ENCODE peak calls at places on chromosomes 12 and 14, in four cellular contexts. F, Z, C and P are unnamed samples.

GRCh38 chr12:114882083-114882482 is 198.1 kb upstream of the TBX3 start:
- DNase-seq in F (no peak), Z (no peak), C (no peak), P (no peak)

GRCh38 chr12:123227581-123228258 is 5.2 kb downstream of the MPHOSPH9 start:
- DNase-seq in F (no peak), Z (no peak), C (no peak), P (no peak)

GRCh38 chr14:97894552-97894951 is 1097.4 kb downstream of the VRK1 start:
- DNase-seq in F (no peak), Z (no peak), C (no peak), P (no peak)

GRCh38 chr12:95674631-95675030 is 115.9 kb downstream of the NTN4 start:
- DNase-seq in F (peak), Z (no peak), C (no peak), P (no peak)

GRCh38 chr12:70443274-70443673 is 77.2 kb downstream of the KCNMB4 start:
- DNase-seq in F (peak), Z (no peak), C (no peak), P (no peak)

GRCh38 chr14:105939810-105940508 is 413.6 kb downstream of the TMEM121 start:
- DNase-seq in F (no peak), Z (no peak), C (no peak), P (no peak)

GRCh38 chr14:71659165-71659564 is 273.1 kb upstream of the RGS6 start:
- DNase-seq in F (peak), Z (no peak), C (no peak), P (peak)

GRCh38 chr12:113980537-113981337 is 14.6 kb upstream of the RBM19 start:
- DNase-seq in F (peak), Z (peak), C (no peak), P (peak)

GRCh38 chr14:104604461-104605449 is at the start of gene TMEM179:
- DNase-seq in F (peak), Z (peak), C (no peak), P (peak)

GRCh38 chr12:931591-931990 is 17.9 kb downstream of the RAD52 start:
- DNase-seq in F (no peak), Z (no peak), C (no peak), P (no peak)

GRCh38 chr12:938810-939209 is 10.7 kb downstream of the RAD52 start:
- DNase-seq in F (no peak), Z (no peak), C (no peak), P (no peak)

DNA sequence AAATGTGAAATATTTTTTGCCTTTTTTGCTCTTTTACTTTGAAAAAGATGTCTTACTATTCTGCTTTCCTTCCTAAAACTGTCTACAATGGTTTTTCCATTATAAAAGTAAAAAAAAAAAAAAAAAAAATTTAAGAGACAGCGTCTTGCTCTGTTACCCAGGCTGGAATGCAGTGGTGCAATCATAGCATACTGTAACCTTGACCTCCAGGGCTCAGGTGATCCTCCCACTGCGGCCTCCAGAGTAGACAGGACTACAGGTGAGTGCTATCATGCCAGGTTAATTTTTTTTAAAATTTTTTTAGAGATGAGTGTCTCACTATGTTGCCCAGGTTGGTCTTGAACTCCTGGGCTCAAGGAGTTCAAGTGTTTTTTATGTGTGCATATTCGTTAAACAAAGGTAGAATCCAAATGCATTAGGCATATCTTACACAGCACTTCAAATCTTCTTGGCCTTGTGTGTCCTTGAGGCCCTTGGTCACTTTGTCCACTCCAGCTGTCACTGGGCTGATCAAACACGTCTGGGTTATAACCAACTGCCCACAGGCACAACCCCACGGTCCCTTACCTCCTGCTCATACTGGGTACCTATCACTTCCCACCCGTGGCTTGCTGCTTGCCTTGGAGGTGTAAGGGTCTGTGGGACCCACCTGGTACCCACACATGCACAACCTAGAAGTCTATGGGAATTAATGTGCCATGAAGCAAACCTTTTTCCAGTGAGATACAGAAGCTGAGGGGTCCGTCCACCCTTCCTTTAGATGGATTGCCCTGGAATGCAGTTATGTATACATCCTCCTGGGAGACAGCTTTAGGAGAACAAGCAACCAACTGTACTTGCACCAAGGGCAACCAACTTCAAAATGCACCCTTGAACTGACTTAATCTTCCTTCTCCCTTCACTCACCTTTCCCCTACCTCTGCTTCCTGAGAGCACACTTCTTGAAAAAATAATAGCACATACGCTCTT is 12.8 kb downstream of the RAD52 start:
- DNase-seq in F (no peak), Z (no peak), C (no peak), P (no peak)
- TF ChIP-seq FOS in F (no peak), Z (no peak), C (no peak), P (no peak)

DNA sequence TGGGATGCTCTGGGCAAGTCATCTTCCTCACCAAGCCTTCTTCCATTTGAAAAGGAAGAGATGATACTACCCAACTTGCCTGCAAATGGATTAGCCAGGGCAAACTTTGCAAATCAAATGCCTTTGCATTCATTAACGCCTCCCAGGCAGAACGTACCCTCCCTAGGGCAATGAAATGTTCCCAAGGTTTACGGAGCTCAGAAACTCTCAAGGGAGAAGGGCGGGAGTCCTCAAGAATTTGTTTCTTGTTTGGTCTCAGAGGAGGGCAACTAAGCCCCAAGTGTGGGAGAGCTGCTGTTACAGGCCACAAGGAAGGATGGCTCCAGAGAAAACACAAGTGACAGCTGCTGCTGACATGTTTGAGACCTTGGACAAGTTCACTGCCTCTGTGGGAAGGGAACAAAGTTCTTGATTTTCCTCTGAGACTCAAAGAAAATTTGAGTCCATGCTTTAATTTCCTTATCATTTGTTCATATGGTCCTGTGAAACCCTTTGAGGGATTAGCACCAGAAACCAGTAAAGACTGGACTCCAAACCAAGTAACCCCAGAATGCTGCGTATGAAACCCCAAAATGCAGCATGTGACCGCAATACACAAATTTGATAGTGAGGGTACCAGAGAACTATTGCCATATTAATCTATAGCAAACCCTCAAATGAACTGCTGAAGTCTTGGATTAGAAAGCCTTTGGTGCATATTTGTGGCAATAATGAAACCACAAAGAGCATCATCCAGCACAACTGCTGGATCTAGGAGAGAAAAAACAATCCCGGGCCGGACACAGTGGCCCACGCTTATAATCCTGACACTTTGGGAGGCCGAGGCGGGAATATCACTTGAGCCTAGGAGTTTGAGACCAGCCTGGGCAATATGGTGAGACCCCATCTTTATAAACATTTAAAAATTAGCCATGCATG is 22.9 kb downstream of the SPTB start:
- DNase-seq in F (no peak), Z (no peak), C (no peak), P (no peak)
- TF ChIP-seq FOS in F (no peak), Z (no peak), C (no peak), P (no peak)

GRCh38 chr14:62592877-62593276 is 452.4 kb downstream of the KCNH5 start:
- DNase-seq in F (no peak), Z (no peak), C (no peak), P (peak)
- TF ChIP-seq FOS in F (no peak), Z (no peak), C (no peak), P (peak)

GRCh38 chr14:20559461-20559904 is 1.4 kb downstream of the RNASE9 start:
- DNase-seq in F (no peak), Z (peak), C (no peak), P (no peak)
- TF ChIP-seq FOS in F (no peak), Z (no peak), C (no peak), P (no peak)

GRCh38 chr12:96828169-96828789 is 78.8 kb upstream of the NEDD1 start:
- DNase-seq in F (no peak), Z (peak), C (no peak), P (no peak)
- TF ChIP-seq FOS in F (no peak), Z (no peak), C (no peak), P (no peak)